ENCODE peak calls at places on chromosomes 6 and 20, in nine cellular contexts. J is globus pallidus; A is HuH-7.5; Z is stimulated activated CD4-positive, alpha-beta T cell treated with anti-CD3 and anti-CD28 coated beads, TNF-alpha, amount 100 ng/mL, for 24 hours; H is SJSA1; M is effector CD4-positive, alpha-beta T cell; S is skeletal muscle cell; V is choroid plexus epithelial cell; G is naive thymus-derived CD4-positive, alpha-beta T cell. W is an unnamed sample.

GRCh38 chr6:137877113-137877512 is 10.1 kb downstream of the TNFAIP3 start:
- DNase-seq in M (no peak), V (no peak), J (no peak), G (no peak), H (no peak), A (no peak), S (no peak), Z (no peak), W (no peak)

GRCh38 chr6:37134622-37135191 is 35.2 kb upstream of the PIM1 start:
- DNase-seq in G (no peak), M (peak; percentile 15), S (peak; percentile 90), H (peak; percentile 95), V (peak; percentile 97), A (no peak), Z (no peak), J (no peak), W (peak; percentile 33)

GRCh38 chr20:8196096-8196495 is 64.0 kb downstream of the PLCB1 start:
- DNase-seq in Z (no peak), M (no peak), S (no peak), G (no peak), J (no peak), H (no peak), A (no peak), V (no peak), W (no peak)

GRCh38 chr6:21457647-21458046 is 135.9 kb upstream of the SOX4 start:
- DNase-seq in G (no peak), H (no peak), M (no peak), A (no peak), V (no peak), Z (no peak), S (no peak), J (no peak), W (no peak)

GRCh38 chr20:62293111-62293784 is 9.5 kb upstream of the ADRM1 start:
- DNase-seq in Z (no peak), J (no peak), S (no peak), A (no peak), G (no peak), V (no peak), H (no peak), M (no peak), W (no peak)

GRCh38 chr6:41770381-41771057 is 9.2 kb downstream of the FRS3 start:
- DNase-seq in V (no peak), J (no peak), Z (no peak), G (no peak), S (no peak), A (no peak), H (no peak), M (no peak), W (no peak)

GRCh38 chr20:21022925-21023324 is 83.2 kb downstream of the LINC00237 start:
- DNase-seq in A (no peak), G (no peak), M (no peak), S (no peak), V (no peak), H (no peak), J (no peak), Z (no peak), W (no peak)

GRCh38 chr20:46057856-46058655 is 29.0 kb downstream of the SLC12A5 start:
- DNase-seq in Z (peak; percentile 22), J (peak; percentile 49), G (no peak), S (no peak), H (peak; percentile 23), A (no peak), V (peak; percentile 51), M (no peak), W (peak; percentile 85)

GRCh38 chr6:35487653-35488516 is 9.0 kb downstream of the TEAD3 start:
- DNase-seq in G (no peak), M (no peak), J (no peak), A (no peak), H (no peak), Z (no peak), V (peak; percentile 40), S (no peak), W (no peak)

GRCh38 chr6:157962601-157963084 is 19.0 kb upstream of the SYNJ2 start:
- DNase-seq in G (no peak), A (no peak), V (peak; percentile 87), H (no peak), M (no peak), Z (no peak), S (no peak), J (no peak), W (no peak)

GRCh38 chr6:4907602-4908001 is 96.2 kb downstream of the RPP40 start:
- DNase-seq in J (no peak), M (no peak), G (no peak), A (no peak), V (no peak), Z (no peak), S (no peak), H (no peak), W (no peak)

GRCh38 chr20:10863337-10864060 is 189.7 kb upstream of the JAG1 start:
- DNase-seq in G (no peak), M (no peak), J (no peak), V (peak; percentile 91), S (peak; percentile 67), A (no peak), Z (no peak), H (peak; percentile 90), W (peak; percentile 36)

GRCh38 chr6:159692303-159693127 is 526 bp downstream of the SOD2 start:
- DNase-seq in S (no peak), V (peak; percentile 65), H (peak; percentile 62), G (peak; percentile 54), J (peak; percentile 31), M (peak; percentile 41), Z (peak; percentile 53), A (peak; percentile 49), W (peak; percentile 78)

GRCh38 chr20:31695849-31696804 is 26.5 kb downstream of the BCL2L1 start:
- DNase-seq in V (no peak), H (peak; percentile 77), S (no peak), J (no peak), M (no peak), Z (no peak), G (no peak), A (peak; percentile 79), W (no peak)

GRCh38 chr6:115908906-115909559 is 151.7 kb downstream of the FRK start:
- DNase-seq in Z (no peak), H (no peak), S (no peak), V (no peak), M (no peak), G (no peak), A (no peak), J (no peak), W (no peak)

GRCh38 chr6:45991189-45991588 is 24.5 kb downstream of the CLIC5 start:
- DNase-seq in S (no peak), H (no peak), V (no peak), M (no peak), J (no peak), A (no peak), G (no peak), Z (no peak), W (no peak)

GRCh38 chr20:48471176-48471575 is 356.6 kb downstream of the PREX1 start:
- DNase-seq in G (no peak), J (no peak), A (no peak), Z (no peak), V (no peak), S (no peak), H (no peak), M (no peak), W (no peak)

GRCh38 chr6:20542927-20543602 is 8.8 kb downstream of the CDKAL1 start:
- DNase-seq in J (no peak), A (no peak), M (no peak), S (peak; percentile 67), G (no peak), V (peak; percentile 93), H (peak; percentile 55), Z (no peak), W (no peak)

GRCh38 chr6:74510878-74511277 is 695.0 kb downstream of the COL12A1 start:
- DNase-seq in V (peak; percentile 52), S (no peak), M (no peak), Z (no peak), G (no peak), A (no peak), H (no peak), J (no peak), W (no peak)

GRCh38 chr6:89239338-89239737 is 22.2 kb upstream of the GABRR1 start:
- DNase-seq in S (no peak), H (no peak), G (no peak), Z (peak; percentile 11), V (peak; percentile 23), A (peak; percentile 33), M (no peak), J (no peak), W (no peak)

GRCh38 chr6:14922306-14922705 is 323.6 kb upstream of the JARID2 start:
- DNase-seq in G (no peak), H (no peak), V (no peak), A (no peak), S (no peak), Z (no peak), J (peak; percentile 36), M (no peak), W (no peak)

GRCh38 chr6:34205466-34205865 is 31.2 kb upstream of the HMGA1 start:
- DNase-seq in H (no peak), G (no peak), M (no peak), A (no peak), S (no peak), V (no peak), J (no peak), Z (no peak), W (no peak)

GRCh38 chr6:21691685-21692346 is 98.3 kb downstream of the SOX4 start:
- DNase-seq in H (no peak), A (no peak), J (no peak), S (no peak), G (no peak), Z (no peak), M (no peak), V (no peak), W (no peak)

W was measured in right cardiac atrium.